ENCODE peak calls at places on chromosomes 2 and 18, in six cellular contexts. Z is testis; B is AG04450; A is tibial artery; V is pancreas; L is CD8-positive, alpha-beta T cell. I is an unnamed sample.

GRCh38 chr2:89833780-89834117 is 1142.3 kb downstream of the RPIA start:
- DNase-seq in Z (no peak), B (no peak), A (no peak), V (no peak), L (no peak), I (no peak)

GRCh38 chr2:83686863-83687262 is 772.2 kb downstream of the SUCLG1 start:
- DNase-seq in Z (no peak), B (no peak), A (no peak), V (no peak), L (no peak), I (no peak)

GRCh38 chr2:234690569-234691225 is 193.8 kb upstream of the ARL4C start:
- DNase-seq in Z (no peak), B (no peak), A (no peak), V (no peak), L (no peak), I (no peak)

GRCh38 chr2:233012301-233012971 is 620 bp downstream of the NGEF start:
- DNase-seq in Z (peak), B (no peak), A (peak), V (peak), L (no peak), I (no peak)

GRCh38 chr2:95389256-95390119 is 13.0 kb upstream of the FAHD2A start:
- DNase-seq in Z (peak), B (peak), A (peak), V (peak), L (no peak), I (peak)

GRCh38 chr2:86072271-86072858 is 33.3 kb downstream of the POLR1A start:
- DNase-seq in Z (peak), B (no peak), A (peak), V (peak), L (no peak), I (no peak)

GRCh38 chr18:12770469-12771219 is 67.8 kb downstream of the PSMG2 start:
- DNase-seq in Z (no peak), B (no peak), A (no peak), V (no peak), L (no peak), I (peak)

GRCh38 chr2:108825254-108825653 is 38.7 kb downstream of the CCDC138 start:
- DNase-seq in Z (no peak), B (no peak), A (no peak), V (no peak), L (no peak), I (no peak)

GRCh38 chr2:36701918-36702317 is 5.4 kb downstream of the VIT start:
- DNase-seq in Z (no peak), B (no peak), A (no peak), V (no peak), L (no peak), I (no peak)

GRCh38 chr2:47129191-47129711 is 25.9 kb downstream of the STPG4 start:
- DNase-seq in Z (no peak), B (no peak), A (no peak), V (no peak), L (no peak), I (no peak)

GRCh38 chr2:20427931-20428526 is 18.8 kb upstream of the RHOB start:
- DNase-seq in Z (no peak), B (no peak), A (peak), V (peak), L (no peak), I (no peak)

GRCh38 chr2:182482511-182482910 is 55.7 kb upstream of the PDE1A start:
- DNase-seq in Z (no peak), B (no peak), A (no peak), V (no peak), L (no peak), I (no peak)

GRCh38 chr2:165573534-165574461 is 104.3 kb downstream of the CSRNP3 start:
- DNase-seq in Z (peak), B (no peak), A (no peak), V (peak), L (no peak), I (no peak)

GRCh38 chr2:187878096-187878495 is 323.9 kb upstream of the TFPI start:
- DNase-seq in Z (no peak), B (no peak), A (no peak), V (no peak), L (no peak), I (no peak)

GRCh38 chr2:233121856-233122255 is 61.7 kb downstream of the INPP5D start:
- DNase-seq in Z (no peak), B (no peak), A (no peak), V (no peak), L (no peak), I (no peak)

GRCh38 chr18:13318644-13319501 is 100.3 kb downstream of the LDLRAD4 start:
- DNase-seq in Z (no peak), B (no peak), A (no peak), V (no peak), L (no peak), I (no peak)

GRCh38 chr2:33210626-33211025 is 263.9 kb downstream of the LTBP1 start:
- DNase-seq in Z (no peak), B (peak), A (peak), V (no peak), L (no peak), I (peak)

GRCh38 chr2:206614825-206615224 is 27.5 kb upstream of the FAM237A start:
- DNase-seq in Z (no peak), B (no peak), A (no peak), V (no peak), L (no peak), I (peak)

GRCh38 chr2:165791811-165792454 is 2.1 kb downstream of the GALNT3 start:
- DNase-seq in Z (no peak), B (no peak), A (no peak), V (no peak), L (no peak), I (peak)

GRCh38 chr2:24832526-24832925 is 39.3 kb downstream of the CENPO start:
- DNase-seq in Z (no peak), B (no peak), A (peak), V (no peak), L (no peak), I (no peak)

GRCh38 chr2:18527822-18528221 is 32.6 kb downstream of the RDH14 start:
- DNase-seq in Z (no peak), B (no peak), A (no peak), V (no peak), L (no peak), I (no peak)

GRCh38 chr2:145623136-145623535 is 1103.2 kb upstream of the ZEB2 start:
- DNase-seq in Z (no peak), B (no peak), A (no peak), V (no peak), L (no peak), I (no peak)

GRCh38 chr2:200730302-200730701 is 81.4 kb upstream of the BZW1 start:
- DNase-seq in Z (no peak), B (no peak), A (no peak), V (no peak), L (no peak), I (no peak)

GRCh38 chr2:1054399-1054798 is 103.8 kb downstream of the SNTG2 start:
- DNase-seq in Z (no peak), B (no peak), A (no peak), V (no peak), L (no peak), I (no peak)

GRCh38 chr2:168639501-168639900 is 162.9 kb upstream of the NOSTRIN start:
- DNase-seq in Z (peak), B (peak), A (peak), V (peak), L (no peak), I (peak)

GRCh38 chr2:65654496-65654895 is 222.1 kb upstream of the SPRED2 start:
- DNase-seq in Z (no peak), B (no peak), A (no peak), V (no peak), L (no peak), I (no peak)

GRCh38 chr2:108805782-108806181 is 19.2 kb downstream of the CCDC138 start:
- DNase-seq in Z (no peak), B (no peak), A (no peak), V (no peak), L (no peak), I (no peak)

GRCh38 chr2:67733517-67733916 is 329.3 kb downstream of the C1D start:
- DNase-seq in Z (peak), B (no peak), A (no peak), V (peak), L (no peak), I (peak)

GRCh38 chr2:30756051-30756719 is 51.1 kb downstream of the CAPN13 start:
- DNase-seq in Z (no peak), B (no peak), A (peak), V (no peak), L (no peak), I (peak)

GRCh38 chr2:75053484-75054112 is 95.2 kb downstream of the POLE4 start:
- DNase-seq in Z (peak), B (no peak), A (no peak), V (peak), L (no peak), I (peak)

GRCh38 chr18:47283476-47283875 is 32.0 kb upstream of the SKOR2 start:
- DNase-seq in Z (no peak), B (no peak), A (no peak), V (no peak), L (no peak), I (no peak)

GRCh38 chr2:228227466-228227865 is 46.0 kb upstream of the SPHKAP start:
- DNase-seq in Z (no peak), B (no peak), A (no peak), V (no peak), L (no peak), I (no peak)

GRCh38 chr18:23683671-23684070 is 5.6 kb upstream of the LAMA3 start:
- DNase-seq in Z (no peak), B (no peak), A (no peak), V (no peak), L (no peak), I (no peak)

GRCh38 chr2:174753038-174753633 is 11.1 kb downstream of the CHRNA1 start:
- DNase-seq in Z (no peak), B (no peak), A (no peak), V (no peak), L (peak), I (no peak)

GRCh38 chr18:9545029-9545428 is 69.3 kb downstream of the PPP4R1 start:
- DNase-seq in Z (no peak), B (no peak), A (no peak), V (no peak), L (no peak), I (no peak)
- H3K27ac ChIP-seq in Z (no peak), B (no peak), A (no peak), V (no peak), L (no peak), I (no peak)

GRCh38 chr2:127640082-127641072 is 5.6 kb upstream of the GPR17 start:
- DNase-seq in Z (no peak), B (no peak), A (no peak), V (no peak), L (no peak), I (no peak)
- TF ChIP-seq CTCF in Z (no peak), B (peak), A (no peak), V (no peak), L (peak), I (no peak)

GRCh38 chr2:96403481-96403880 is 67.9 kb downstream of the NCAPH start:
- DNase-seq in Z (no peak), B (no peak), A (no peak), V (no peak), L (no peak), I (no peak)

GRCh38 chr2:96399342-96400048 is 63.9 kb downstream of the NCAPH start:
- DNase-seq in Z (no peak), B (no peak), A (no peak), V (no peak), L (no peak), I (no peak)

GRCh38 chr2:96400049-96401000 is 64.8 kb downstream of the NCAPH start:
- DNase-seq in Z (no peak), B (no peak), A (no peak), V (no peak), L (no peak), I (no peak)

GRCh38 chr2:96404446-96405373 is 69.1 kb downstream of the NCAPH start:
- DNase-seq in Z (peak), B (no peak), A (no peak), V (peak), L (no peak), I (no peak)

GRCh38 chr2:96402591-96402990 is 67.0 kb downstream of the NCAPH start:
- DNase-seq in Z (no peak), B (no peak), A (no peak), V (no peak), L (no peak), I (no peak)
- H3K27ac ChIP-seq in Z (no peak), B (no peak), A (no peak), V (no peak), L (no peak), I (no peak)

DNA sequence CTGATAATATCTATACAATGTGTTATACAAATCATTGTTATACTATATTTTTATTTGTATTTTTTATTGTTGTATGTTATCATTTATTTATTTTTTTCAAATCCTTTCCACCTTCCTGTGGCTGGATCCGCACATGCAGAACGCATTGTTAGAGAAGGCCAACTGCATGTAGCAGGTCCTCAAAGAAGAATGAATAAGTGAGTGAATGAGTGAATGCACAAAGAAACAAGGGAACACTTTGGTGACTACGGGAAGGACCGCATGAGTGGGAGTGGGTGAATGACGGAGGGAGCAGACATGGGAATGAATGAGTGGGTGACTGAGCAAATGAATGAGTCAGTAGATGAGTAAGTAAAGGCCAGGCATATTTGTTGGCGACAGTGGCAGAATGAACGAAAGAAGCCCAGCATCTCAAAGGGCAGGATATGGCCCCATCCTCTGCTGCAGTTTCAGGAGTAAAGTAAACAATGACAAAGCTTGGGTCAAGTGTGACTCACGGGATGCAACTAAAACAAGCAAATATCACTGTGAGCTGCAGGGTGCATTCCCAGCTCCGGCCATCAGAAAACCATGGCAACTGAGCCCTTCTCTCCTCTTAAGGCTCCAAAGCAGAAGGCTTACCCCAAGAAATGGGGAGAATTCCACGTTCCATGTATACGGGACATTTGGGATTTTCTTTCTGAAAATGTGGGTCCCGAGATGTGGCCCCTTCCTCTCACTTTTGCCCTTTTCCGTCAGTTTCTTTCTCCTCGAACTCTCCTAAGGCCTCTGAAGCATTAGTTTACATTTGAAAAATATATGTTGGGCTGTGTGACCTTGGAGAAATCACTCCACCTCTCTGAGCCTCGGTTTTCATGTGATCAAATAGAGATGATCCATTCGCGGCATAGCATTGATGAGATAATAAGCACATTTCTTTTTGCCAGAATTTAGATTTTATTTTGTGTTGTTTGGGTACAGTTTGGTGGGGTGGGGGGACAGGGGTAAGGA is 24.5 kb downstream of the KCNF1 start:
- DNase-seq in Z (no peak), B (peak), A (no peak), V (no peak), L (no peak), I (peak)
- TF ChIP-seq CTCF in Z (no peak), B (peak), A (no peak), V (no peak), L (no peak), I (no peak)